ENCODE peak calls at places on chromosomes 1 and 21, in nine cellular contexts. G is IMR-90, Z is stomach, M is suprapubic skin, P is esophagus squamous epithelium, A is testis, V is uterus, X is endothelial cell of umbilical vein, J is HepG2. I is an unnamed sample. For H3K4me1 and H3K36me3, the result is how much of the 10 kb centered on the place peaks cover.

GRCh38 chr1:167342846-167343245 is 122.2 kb downstream of the POU2F1 start:
- DNase-seq in G (no peak), Z (no peak), M (no peak), P (no peak), A (no peak), V (no peak), X (no peak), J (peak), I (no peak)

GRCh38 chr1:114344656-114345055 is 166.3 kb downstream of the TRIM33 start:
- DNase-seq in G (peak), Z (no peak), M (no peak), P (no peak), A (no peak), V (no peak), X (no peak), J (no peak), I (no peak)

GRCh38 chr1:186633101-186633500 is 47.1 kb downstream of the PTGS2 start:
- DNase-seq in G (no peak), Z (no peak), M (no peak), P (no peak), A (no peak), V (no peak), X (peak), J (no peak), I (no peak)

GRCh38 chr1:10897981-10898728 is 101.7 kb upstream of the CASZ1 start:
- DNase-seq in G (no peak), Z (no peak), M (no peak), P (no peak), A (no peak), V (no peak), X (no peak), J (no peak), I (no peak)

GRCh38 chr1:27785763-27786162 is 12.7 kb downstream of the STX12 start:
- DNase-seq in G (peak), Z (peak), M (no peak), P (no peak), A (no peak), V (no peak), X (peak), J (no peak), I (no peak)

GRCh38 chr1:54471588-54471987 is 65.4 kb upstream of the SSBP3 start:
- DNase-seq in G (no peak), Z (no peak), M (no peak), P (no peak), A (no peak), V (no peak), X (no peak), J (no peak), I (no peak)

GRCh38 chr1:220786337-220787068 is at the start of gene MTARC1:
- DNase-seq in G (no peak), Z (peak), M (no peak), P (no peak), A (peak), V (peak), X (peak), J (peak), I (peak)

GRCh38 chr1:39501666-39502065 is 10.2 kb downstream of the BMP8A start:
- DNase-seq in G (peak), Z (no peak), M (no peak), P (no peak), A (no peak), V (no peak), X (no peak), J (no peak), I (no peak)

GRCh38 chr1:20409017-20409416 is 77.0 kb downstream of the CAMK2N1 start:
- DNase-seq in G (no peak), Z (no peak), M (no peak), P (no peak), A (no peak), V (no peak), X (no peak), J (no peak), I (no peak)

GRCh38 chr1:30886710-30887428 is 21.7 kb downstream of the SDC3 start:
- DNase-seq in G (no peak), Z (no peak), M (no peak), P (no peak), A (no peak), V (no peak), X (no peak), J (no peak), I (no peak)

GRCh38 chr1:169031566-169032224 is 74.8 kb upstream of the ATP1B1 start:
- DNase-seq in G (no peak), Z (peak), M (no peak), P (no peak), A (no peak), V (peak), X (no peak), J (no peak), I (no peak)

GRCh38 chr1:66022904-66023620 is 230.4 kb downstream of the PDE4B start:
- DNase-seq in G (peak), Z (no peak), M (no peak), P (no peak), A (no peak), V (no peak), X (peak), J (no peak), I (no peak)

GRCh38 chr1:37998913-37999433 is 6.3 kb downstream of the FHL3 start:
- DNase-seq in G (no peak), Z (no peak), M (no peak), P (no peak), A (no peak), V (no peak), X (no peak), J (no peak), I (no peak)

GRCh38 chr1:207243756-207244408 is 77.6 kb upstream of the CD55 start:
- DNase-seq in G (peak), Z (no peak), M (no peak), P (no peak), A (no peak), V (no peak), X (no peak), J (no peak), I (no peak)

GRCh38 chr1:107899655-107900054 is 65.3 kb downstream of the VAV3 start:
- DNase-seq in G (no peak), Z (no peak), M (no peak), P (no peak), A (no peak), V (no peak), X (no peak), J (no peak), I (no peak)

GRCh38 chr1:153849487-153850185 is 73.1 kb downstream of the GATAD2B start:
- DNase-seq in G (no peak), Z (no peak), M (no peak), P (no peak), A (no peak), V (no peak), X (no peak), J (no peak), I (no peak)

GRCh38 chr1:28313710-28314510 is 14.9 kb upstream of the MED18 start:
- DNase-seq in G (peak), Z (peak), M (peak), P (no peak), A (no peak), V (no peak), X (no peak), J (peak), I (peak)

GRCh38 chr1:65751961-65752360 is 40.7 kb upstream of the PDE4B start:
- DNase-seq in G (no peak), Z (no peak), M (no peak), P (no peak), A (no peak), V (no peak), X (no peak), J (no peak), I (no peak)

GRCh38 chr21:44454747-44455523 is at the start of gene LRRC3:
- DNase-seq in G (peak), Z (peak), M (peak), P (peak), A (peak), V (peak), X (peak), J (peak), I (peak)

GRCh38 chr1:228837817-228838716 is 102.8 kb downstream of the RHOU start:
- DNase-seq in G (peak), Z (peak), M (no peak), P (no peak), A (peak), V (peak), X (peak), J (peak), I (peak)

GRCh38 chr21:46057111-46057709 is 40.7 kb upstream of the COL6A2 start:
- DNase-seq in G (no peak), Z (no peak), M (no peak), P (no peak), A (peak), V (peak), X (no peak), J (no peak), I (no peak)

GRCh38 chr1:173489149-173489600 is 12.0 kb downstream of the PRDX6 start:
- DNase-seq in G (peak), Z (no peak), M (no peak), P (no peak), A (no peak), V (no peak), X (no peak), J (peak), I (no peak)

GRCh38 chr1:156430305-156430704 is 61.3 kb downstream of the RHBG start:
- DNase-seq in G (no peak), Z (no peak), M (no peak), P (no peak), A (no peak), V (no peak), X (no peak), J (no peak), I (no peak)

GRCh38 chr1:10714337-10715114 is 81.9 kb downstream of the CASZ1 start:
- DNase-seq in G (no peak), Z (peak), M (no peak), P (no peak), A (no peak), V (no peak), X (no peak), J (no peak), I (no peak)

GRCh38 chr1:230328342-230329015 is 97.7 kb downstream of the PGBD5 start:
- DNase-seq in G (no peak), Z (no peak), M (no peak), P (no peak), A (no peak), V (no peak), X (no peak), J (no peak), I (no peak)

GRCh38 chr1:180415985-180416633 is 86.3 kb downstream of the ACBD6 start:
- DNase-seq in G (peak), Z (no peak), M (no peak), P (no peak), A (no peak), V (no peak), X (peak), J (peak), I (no peak)

GRCh38 chr1:101996830-101997485 is at the start of gene OLFM3:
- DNase-seq in G (no peak), Z (no peak), M (no peak), P (no peak), A (peak), V (no peak), X (peak), J (peak), I (no peak)

GRCh38 chr21:37062592-37062933 is 10.3 kb downstream of the PIGP start:
- DNase-seq in G (no peak), Z (no peak), M (no peak), P (no peak), A (no peak), V (no peak), X (no peak), J (no peak), I (no peak)

GRCh38 chr1:244603498-244603897 is 49.4 kb upstream of the DESI2 start:
- DNase-seq in G (peak), Z (no peak), M (no peak), P (no peak), A (no peak), V (no peak), X (peak), J (peak), I (no peak)

GRCh38 chr21:25790122-25790951 is 55.6 kb downstream of the GABPA start:
- DNase-seq in G (peak), Z (no peak), M (no peak), P (no peak), A (no peak), V (no peak), X (peak), J (peak), I (no peak)

GRCh38 chr1:92968138-92969032 is 7.1 kb upstream of the DIPK1A start:
- DNase-seq in G (no peak), Z (no peak), M (no peak), P (no peak), A (no peak), V (no peak), X (peak), J (peak), I (no peak)

GRCh38 chr1:203121186-203122015 is 6.1 kb upstream of the ADORA1 start:
- DNase-seq in G (no peak), Z (no peak), M (peak), P (no peak), A (no peak), V (no peak), X (no peak), J (no peak), I (no peak)

GRCh38 chr1:228141082-228141870 is 1.2 kb downstream of the GUK1 start:
- DNase-seq in G (peak), Z (peak), M (no peak), P (no peak), A (peak), V (peak), X (peak), J (no peak), I (peak)

DNA sequence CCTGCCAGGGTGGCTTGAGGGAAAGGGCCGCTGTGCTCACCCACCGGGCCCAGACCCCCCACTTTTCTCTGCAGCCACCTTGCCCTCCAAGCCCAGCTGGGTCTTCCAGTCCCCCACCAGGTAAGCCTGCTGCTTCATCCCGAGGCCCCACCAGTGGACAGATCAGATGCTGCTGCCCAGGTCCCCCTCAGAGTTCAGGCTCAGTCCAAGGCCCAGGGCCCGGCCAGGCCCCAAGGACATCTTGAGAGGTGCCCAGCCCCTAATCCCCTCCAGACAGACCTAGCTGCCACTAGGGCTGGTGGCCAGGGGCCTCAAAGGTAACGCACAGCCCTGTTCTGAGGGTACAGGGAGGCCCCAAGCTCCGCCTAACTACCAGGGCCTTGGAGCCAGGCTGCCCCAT is 58.6 kb downstream of the MEGF6 start:
- DNase-seq in G (no peak), Z (no peak), M (no peak), P (no peak), A (no peak), V (no peak), X (no peak), J (no peak), I (no peak)
- H3K4me1 ChIP-seq in G (under half), Z (under half), M (half or more), P (under half), A (under half), V (under half), X (under half), J (under half), I (under half)

GRCh38 chr1:145960468-145961108 is 2.8 kb upstream of the LIX1L start:
- DNase-seq in G (peak), Z (peak), M (peak), P (no peak), A (peak), V (peak), X (peak), J (peak), I (peak)
- TF ChIP-seq POLR2A in G (peak), Z (peak), M (peak), P (no peak), A (no peak), V (peak), X (no peak), J (peak), I (peak)

DNA sequence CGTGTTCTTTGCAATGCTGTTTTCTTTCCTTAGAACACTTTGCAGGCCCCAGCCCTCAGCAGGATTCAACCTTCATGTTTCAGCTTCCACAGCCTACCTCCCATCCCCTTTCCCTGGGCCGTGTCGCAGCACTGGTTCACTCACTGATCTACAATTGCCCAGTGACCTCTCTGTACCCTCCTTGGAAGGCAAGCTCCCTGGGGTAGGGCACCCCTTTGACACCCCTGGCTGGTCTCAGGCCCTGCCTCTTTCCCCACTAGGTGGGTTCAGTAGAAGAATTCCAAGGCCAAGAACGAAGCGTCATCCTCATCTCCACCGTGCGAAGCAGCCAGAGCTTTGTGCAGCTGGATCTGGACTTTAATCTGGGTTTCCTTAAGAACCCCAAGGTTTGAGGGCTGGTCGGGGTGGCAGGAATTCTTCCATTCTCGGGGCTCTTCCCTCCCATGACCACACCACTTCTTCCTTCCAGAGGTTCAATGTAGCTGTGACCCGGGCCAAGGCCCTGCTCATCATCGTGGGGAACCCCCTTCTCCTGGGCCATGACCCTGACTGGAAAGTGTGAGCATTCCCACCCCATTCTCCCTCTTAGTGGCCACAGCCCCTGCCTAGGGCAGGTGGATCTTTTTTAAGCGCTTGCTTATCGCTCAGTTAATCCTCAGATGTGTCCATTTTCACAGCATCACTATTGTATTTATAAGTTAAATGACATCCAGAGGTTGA is 7.3 kb downstream of the RHOC start:
- DNase-seq in G (no peak), Z (peak), M (peak), P (no peak), A (no peak), V (no peak), X (peak), J (no peak), I (no peak)
- H3K36me3 ChIP-seq in G (half or more), Z (half or more), M (under half), P (half or more), A (under half), V (under half), X (under half), J (half or more), I (under half)

GRCh38 chr1:25955553-25955952 is 42.3 kb downstream of the PAFAH2 start:
- DNase-seq in G (no peak), Z (no peak), M (no peak), P (no peak), A (no peak), V (no peak), X (no peak), J (no peak), I (no peak)
- H3K4me1 ChIP-seq in G (under half), Z (under half), M (under half), P (under half), A (under half), V (under half), X (under half), J (under half), I (under half)

GRCh38 chr1:94237291-94238226 is at the start of gene ARHGAP29:
- DNase-seq in G (peak), Z (peak), M (peak), P (no peak), A (peak), V (peak), X (peak), J (peak), I (peak)
- TF ChIP-seq POLR2A in G (no peak), Z (no peak), M (peak), P (no peak), A (peak), V (peak), X (peak), J (peak), I (peak)

GRCh38 chr1:32380061-32380460 is 14.2 kb downstream of the BSDC1 start:
- DNase-seq in G (no peak), Z (no peak), M (no peak), P (no peak), A (no peak), V (no peak), X (no peak), J (no peak), I (no peak)

GRCh38 chr1:32376199-32376598 is 13.9 kb downstream of the TSSK3 start:
- DNase-seq in G (no peak), Z (no peak), M (no peak), P (no peak), A (no peak), V (no peak), X (no peak), J (no peak), I (no peak)

GRCh38 chr1:32377541-32378220 is 15.3 kb downstream of the TSSK3 start:
- DNase-seq in G (no peak), Z (no peak), M (no peak), P (no peak), A (no peak), V (no peak), X (no peak), J (no peak), I (no peak)

GRCh38 chr1:32372149-32372756 is 9.9 kb downstream of the TSSK3 start:
- DNase-seq in G (no peak), Z (no peak), M (no peak), P (no peak), A (no peak), V (no peak), X (no peak), J (no peak), I (no peak)

GRCh38 chr1:32374193-32374592 is 11.9 kb downstream of the TSSK3 start:
- DNase-seq in G (no peak), Z (no peak), M (no peak), P (no peak), A (no peak), V (no peak), X (no peak), J (no peak), I (no peak)
- H3K36me3 ChIP-seq in G (half or more), Z (half or more), M (half or more), P (half or more), A (under half), V (under half), X (under half), J (half or more), I (half or more)

I was measured in transverse colon.